ENCODE peak calls at places on chromosomes 12 and 14, in seven cellular contexts. B is choroid plexus epithelial cell, X is IMR-90, K is B cell, I is fibroblast of lung, T is GM13977, Z is HCT116. L is an unnamed sample.

GRCh38 chr14:100121643-100122480 is 37.6 kb downstream of the DEGS2 start:
- DNase-seq in K (no peak), X (no peak), B (no peak), Z (no peak), T (no peak), I (no peak), L (no peak)

GRCh38 chr14:59254146-59254910 is 65.9 kb downstream of the DAAM1 start:
- DNase-seq in K (no peak), T (no peak), X (peak; percentile 95), Z (no peak), I (peak; percentile 96), B (peak; percentile 99), L (peak; percentile 94)

GRCh38 chr12:94831081-94831747 is 172.3 kb downstream of the NDUFA12 start:
- DNase-seq in K (peak; percentile 81), T (peak; percentile 81), Z (no peak), I (no peak), B (no peak), X (no peak), L (no peak)

GRCh38 chr12:130281157-130281799 is 56.4 kb upstream of the PIWIL1 start:
- DNase-seq in B (no peak), X (no peak), Z (no peak), K (no peak), T (no peak), I (no peak), L (no peak)

GRCh38 chr12:1811948-1812291 is 8.4 kb upstream of the LRTM2 start:
- DNase-seq in X (no peak), Z (no peak), B (no peak), I (no peak), T (no peak), K (no peak), L (no peak)

GRCh38 chr14:77044776-77045569 is 16.5 kb upstream of the IRF2BPL start:
- DNase-seq in X (no peak), Z (no peak), K (no peak), T (no peak), I (no peak), B (peak; percentile 40), L (peak; percentile 96)

GRCh38 chr14:76926521-76927251 is 100.5 kb downstream of the LRRC74A start:
- DNase-seq in X (peak; percentile 58), I (peak; percentile 37), Z (no peak), K (peak; percentile 76), T (peak; percentile 81), B (peak; percentile 68), L (peak; percentile 84)

GRCh38 chr14:101908795-101909194 is 55.6 kb upstream of the DYNC1H1 start:
- DNase-seq in B (no peak), Z (no peak), T (no peak), I (no peak), X (no peak), K (no peak), L (no peak)

GRCh38 chr12:27158322-27158721 is 75.9 kb upstream of the C12orf71 start:
- DNase-seq in B (no peak), I (no peak), X (no peak), T (no peak), K (no peak), Z (no peak), L (no peak)

DNA sequence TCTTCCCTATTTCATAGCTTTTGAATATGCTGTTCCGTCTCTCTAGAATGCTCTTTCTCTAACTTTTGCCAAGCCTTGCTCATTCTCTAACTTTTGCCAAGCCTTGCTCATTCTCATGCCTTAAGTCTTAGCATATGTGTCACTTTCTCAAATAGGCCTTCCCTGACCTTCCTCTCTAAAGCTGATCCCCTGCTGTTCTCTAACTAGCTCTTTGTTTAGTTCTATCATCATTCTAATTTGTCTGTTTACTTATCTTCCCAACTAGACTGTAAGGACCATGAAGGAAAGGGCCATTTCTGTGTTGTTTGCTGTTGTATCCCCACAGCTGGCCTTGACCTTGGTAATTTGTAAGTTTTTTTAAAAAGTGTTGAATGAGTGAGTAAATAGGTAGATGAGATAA is 71.1 kb downstream of the ZNF641 start:
- DNase-seq in K (no peak), X (no peak), B (no peak), T (no peak), Z (no peak), I (no peak), L (no peak)
- TF ChIP-seq CTCF in K (no peak), X (no peak), B (no peak), T (no peak), Z (no peak), I (no peak), L (no peak)

DNA sequence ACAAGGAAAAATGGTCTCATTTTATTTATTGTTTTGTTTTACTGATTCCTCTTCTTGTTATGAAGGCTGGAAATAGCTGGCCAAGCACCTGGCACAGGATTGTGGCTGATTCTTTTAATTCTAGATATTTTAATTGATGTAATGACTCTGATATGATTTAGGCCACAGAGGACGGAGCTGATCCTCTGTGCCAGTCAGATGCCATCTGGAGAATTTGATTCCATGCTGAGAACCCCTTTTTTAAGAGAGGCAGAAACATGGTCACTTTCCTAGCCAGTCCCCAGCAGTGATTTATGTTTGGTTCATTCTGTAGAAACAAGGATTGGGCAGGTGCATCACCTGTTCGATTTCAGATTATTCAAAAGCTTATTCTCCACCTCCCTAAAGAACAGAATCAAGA is 77.6 kb downstream of the STAB2 start:
- DNase-seq in I (no peak), X (no peak), T (no peak), B (no peak), Z (no peak), K (no peak), L (no peak)
- TF ChIP-seq CTCF in I (no peak), X (no peak), T (no peak), B (no peak), Z (no peak), K (no peak), L (no peak)

GRCh38 chr12:56377310-56377988 is 14.8 kb upstream of the APOF start:
- DNase-seq in T (no peak), I (no peak), K (no peak), B (peak; percentile 59), Z (peak; percentile 12), X (peak; percentile 62), L (peak; percentile 23)
- TF ChIP-seq CTCF in T (peak; percentile 8), I (no peak), K (no peak), B (peak; percentile 46), Z (peak; percentile 26), X (peak; percentile 52), L (no peak)

GRCh38 chr12:57743769-57744168 is 1.1 kb upstream of the TSPAN31 start:
- DNase-seq in Z (no peak), T (no peak), I (no peak), K (no peak), B (no peak), X (no peak), L (no peak)

GRCh38 chr12:57745485-57745881 is 644 bp downstream of the TSPAN31 start:
- DNase-seq in B (no peak), Z (no peak), K (no peak), T (no peak), X (peak; percentile 7), I (no peak), L (no peak)

GRCh38 chr12:57746025-57746424 is 1.2 kb downstream of the TSPAN31 start:
- DNase-seq in B (no peak), K (no peak), Z (no peak), X (no peak), T (no peak), I (no peak), L (no peak)

GRCh38 chr12:57744777-57745484 is at the start of gene TSPAN31:
- DNase-seq in T (peak; percentile 94), I (peak; percentile 98), K (peak; percentile 95), X (peak; percentile 99), B (peak; percentile 99), Z (peak; percentile 98), L (peak; percentile 99)

GRCh38 chr12:57744194-57744776 is 554 bp upstream of the TSPAN31 start:
- DNase-seq in Z (peak; percentile 92), I (no peak), K (peak; percentile 81), B (no peak), T (peak; percentile 75), X (peak; percentile 85), L (peak; percentile 90)
- TF ChIP-seq CTCF in Z (no peak), I (no peak), K (no peak), B (no peak), T (no peak), X (no peak), L (no peak)

DNA sequence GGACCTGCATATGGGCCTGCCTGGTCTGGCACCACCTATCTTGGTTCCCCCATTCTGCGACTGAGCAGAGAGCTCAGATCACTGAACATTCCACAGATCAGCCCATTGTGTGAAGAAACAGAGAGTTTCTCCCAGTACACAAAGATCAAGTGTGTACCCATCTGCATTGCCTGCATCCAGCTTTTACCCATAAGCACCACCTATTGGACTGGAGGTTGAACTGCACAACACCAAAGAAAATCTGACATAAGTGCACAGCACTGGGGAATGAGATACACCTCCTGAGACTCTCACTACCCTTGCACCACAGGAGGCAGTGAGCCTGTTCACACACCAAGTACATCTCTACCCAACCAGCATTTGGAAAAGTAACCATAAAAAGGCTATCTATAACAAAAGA is 362.6 kb upstream of the CLEC14A start:
- DNase-seq in X (no peak), I (no peak), K (no peak), Z (no peak), T (no peak), B (no peak), L (no peak)
- TF ChIP-seq CTCF in X (no peak), I (peak; percentile 14), K (no peak), Z (no peak), T (peak; percentile 29), B (no peak), L (no peak)